ENCODE peak calls at places on chromosomes 3 and 15, in nine cellular contexts. Y is H7; L is stimulated activated CD8-positive, alpha-beta memory T cell treated with anti-CD3 and anti-CD28 coated beads, Interleukin-12 subunit alpha, Interleukin-12 subunit beta, amount 100 ng/mL, for 1 hour; G is EH; B is neural crest cell; D is body of pancreas; J is activated CD8-positive, alpha-beta memory T cell treated with anti-CD3 and anti-CD28 coated beads for 24 hours; C is fibroblast of the aortic adventitia; N is AG09319. Q is an unnamed sample.

GRCh38 chr15:70795311-70795665 is 31.9 kb upstream of the UACA start:
- DNase-seq in B (no peak), C (peak), G (peak), D (no peak), L (no peak), N (peak), Y (no peak), J (no peak), Q (no peak)

GRCh38 chr15:63583027-63583426 is 14.2 kb upstream of the FBXL22 start:
- DNase-seq in Y (no peak), C (peak), J (no peak), N (peak), L (no peak), D (no peak), G (peak), B (no peak), Q (no peak)

GRCh38 chr15:28086175-28086703 is 12.9 kb downstream of the OCA2 start:
- DNase-seq in B (peak), L (peak), N (no peak), J (peak), G (peak), C (peak), Y (peak), D (peak), Q (no peak)

GRCh38 chr3:138726966-138727365 is 107.8 kb downstream of the PIK3CB start:
- DNase-seq in B (no peak), N (no peak), G (peak), C (peak), L (no peak), J (no peak), D (no peak), Y (no peak), Q (no peak)

GRCh38 chr3:195102609-195103467 is 168.1 kb downstream of the XXYLT1 start:
- DNase-seq in C (peak), B (no peak), L (no peak), G (peak), D (no peak), Y (no peak), N (peak), J (no peak), Q (no peak)

GRCh38 chr3:136955813-136956212 is 2.0 kb upstream of the IL20RB start:
- DNase-seq in L (no peak), Y (no peak), N (peak), D (no peak), G (peak), B (no peak), C (peak), J (no peak), Q (no peak)

GRCh38 chr3:133763797-133764734 is 17.9 kb downstream of the TF start:
- DNase-seq in Y (no peak), N (no peak), B (no peak), L (no peak), G (peak), C (peak), D (no peak), J (no peak), Q (no peak)

GRCh38 chr3:65908588-65908987 is 130.1 kb downstream of the MAGI1 start:
- DNase-seq in D (no peak), J (no peak), Y (no peak), C (no peak), L (no peak), G (no peak), B (no peak), N (no peak), Q (no peak)

GRCh38 chr3:136916200-136916599 is 41.6 kb upstream of the IL20RB start:
- DNase-seq in C (no peak), G (no peak), B (no peak), J (no peak), N (no peak), Y (no peak), L (no peak), D (no peak), Q (no peak)

GRCh38 chr15:39880718-39881387 is 39.2 kb downstream of the GPR176 start:
- DNase-seq in B (no peak), G (peak), Y (no peak), N (no peak), D (no peak), C (no peak), J (no peak), L (no peak), Q (no peak)

GRCh38 chr15:39595621-39596221 is 14.8 kb downstream of the THBS1 start:
- DNase-seq in C (peak), D (no peak), Y (no peak), G (peak), J (no peak), N (peak), L (no peak), B (no peak), Q (no peak)

GRCh38 chr3:140499114-140499757 is 178.6 kb upstream of the TRIM42 start:
- DNase-seq in L (no peak), G (peak), C (peak), Y (no peak), B (no peak), N (no peak), J (no peak), D (no peak), Q (no peak)

GRCh38 chr15:59313703-59314332 is 58.9 kb downstream of the MYO1E start:
- DNase-seq in B (no peak), G (peak), C (peak), N (no peak), D (peak), J (no peak), L (no peak), Y (no peak), Q (no peak)

GRCh38 chr15:42159381-42160015 is 3.1 kb upstream of the PLA2G4F start:
- DNase-seq in L (no peak), Y (no peak), B (no peak), D (no peak), N (no peak), J (no peak), C (no peak), G (no peak), Q (no peak)

GRCh38 chr3:129003578-129004112 is 2.5 kb downstream of the EFCC1 start:
- DNase-seq in Y (peak), B (no peak), D (peak), J (peak), L (no peak), N (no peak), G (no peak), C (no peak), Q (peak)

GRCh38 chr15:90643301-90643632 is 73.9 kb upstream of the BLM start:
- DNase-seq in N (no peak), B (no peak), J (no peak), G (no peak), D (no peak), Y (no peak), C (no peak), L (no peak), Q (no peak)

GRCh38 chr3:107430214-107431047 is 53.2 kb downstream of the CCDC54 start:
- DNase-seq in Y (peak), G (peak), D (no peak), L (no peak), J (no peak), N (no peak), B (no peak), C (peak), Q (peak)